ENCODE peak calls at places on chromosomes 1 and 21, in nine cellular contexts. One of them, this sample, is unnamed.

GRCh38 chr1:222387020-222387816 is 160.7 kb downstream of the HHIPL2 start:
- DNase-seq in transverse colon: no peak
- DNase-seq in heart left ventricle: no peak
- DNase-seq in suprapubic skin: no peak
- DNase-seq in esophagus squamous epithelium: no peak
- DNase-seq in HCT116: peak; percentile 16
- DNase-seq in tibial nerve: no peak
- DNase-seq in ovary: no peak
- DNase-seq in breast epithelium: no peak
- DNase-seq in this sample: no peak

GRCh38 chr21:16040601-16041000 is 310.8 kb downstream of the USP25 start:
- DNase-seq in tibial nerve: no peak
- DNase-seq in transverse colon: no peak
- DNase-seq in breast epithelium: no peak
- DNase-seq in heart left ventricle: no peak
- DNase-seq in HCT116: no peak
- DNase-seq in esophagus squamous epithelium: no peak
- DNase-seq in suprapubic skin: no peak
- DNase-seq in ovary: no peak
- DNase-seq in this sample: no peak

GRCh38 chr1:208934933-208935332 is 648.6 kb upstream of the CAMK1G start:
- DNase-seq in ovary: no peak
- DNase-seq in esophagus squamous epithelium: no peak
- DNase-seq in breast epithelium: no peak
- DNase-seq in HCT116: no peak
- DNase-seq in tibial nerve: no peak
- DNase-seq in transverse colon: no peak
- DNase-seq in suprapubic skin: no peak
- DNase-seq in heart left ventricle: no peak
- DNase-seq in this sample: no peak

GRCh38 chr1:228341814-228342626 is 64.6 kb downstream of the TRIM11 start:
- DNase-seq in HCT116: no peak
- DNase-seq in transverse colon: peak; percentile 5
- DNase-seq in heart left ventricle: peak; percentile 19
- DNase-seq in esophagus squamous epithelium: no peak
- DNase-seq in breast epithelium: peak; percentile 46
- DNase-seq in suprapubic skin: peak; percentile 48
- DNase-seq in ovary: peak; percentile 11
- DNase-seq in tibial nerve: no peak
- DNase-seq in this sample: no peak

GRCh38 chr1:228889289-228889688 is 154.0 kb downstream of the RHOU start:
- DNase-seq in heart left ventricle: no peak
- DNase-seq in esophagus squamous epithelium: no peak
- DNase-seq in suprapubic skin: no peak
- DNase-seq in ovary: no peak
- DNase-seq in tibial nerve: no peak
- DNase-seq in breast epithelium: no peak
- DNase-seq in HCT116: no peak
- DNase-seq in transverse colon: no peak
- DNase-seq in this sample: no peak

GRCh38 chr1:30600706-30601105 is 122.7 kb downstream of the MATN1 start:
- DNase-seq in heart left ventricle: no peak
- DNase-seq in esophagus squamous epithelium: no peak
- DNase-seq in HCT116: no peak
- DNase-seq in breast epithelium: no peak
- DNase-seq in ovary: no peak
- DNase-seq in tibial nerve: no peak
- DNase-seq in transverse colon: no peak
- DNase-seq in suprapubic skin: no peak
- DNase-seq in this sample: no peak

GRCh38 chr1:229716064-229716463 is 90.0 kb downstream of the URB2 start:
- DNase-seq in HCT116: no peak
- DNase-seq in heart left ventricle: no peak
- DNase-seq in tibial nerve: no peak
- DNase-seq in breast epithelium: no peak
- DNase-seq in transverse colon: no peak
- DNase-seq in ovary: no peak
- DNase-seq in suprapubic skin: no peak
- DNase-seq in esophagus squamous epithelium: no peak
- DNase-seq in this sample: no peak

GRCh38 chr1:30879126-30879786 is 29.3 kb downstream of the SDC3 start:
- DNase-seq in heart left ventricle: no peak
- DNase-seq in tibial nerve: no peak
- DNase-seq in HCT116: no peak
- DNase-seq in transverse colon: no peak
- DNase-seq in esophagus squamous epithelium: no peak
- DNase-seq in suprapubic skin: no peak
- DNase-seq in ovary: no peak
- DNase-seq in breast epithelium: no peak
- DNase-seq in this sample: no peak

GRCh38 chr1:109094377-109094803 is 3.8 kb downstream of the TMEM167B start:
- DNase-seq in tibial nerve: no peak
- DNase-seq in transverse colon: no peak
- DNase-seq in esophagus squamous epithelium: no peak
- DNase-seq in heart left ventricle: no peak
- DNase-seq in ovary: no peak
- DNase-seq in suprapubic skin: no peak
- DNase-seq in breast epithelium: no peak
- DNase-seq in HCT116: no peak
- DNase-seq in this sample: no peak

GRCh38 chr21:46029201-46029924 is 47.8 kb downstream of the COL6A1 start:
- DNase-seq in esophagus squamous epithelium: no peak
- DNase-seq in suprapubic skin: no peak
- DNase-seq in tibial nerve: no peak
- DNase-seq in HCT116: no peak
- DNase-seq in ovary: peak; percentile 31
- DNase-seq in heart left ventricle: no peak
- DNase-seq in breast epithelium: no peak
- DNase-seq in transverse colon: no peak
- DNase-seq in this sample: peak; percentile 80
- H3K4me3 ChIP-seq in esophagus squamous epithelium: no peak overlapping the region
- H3K4me3 ChIP-seq in suprapubic skin: no peak overlapping the region
- H3K4me3 ChIP-seq in tibial nerve: no peak overlapping the region
- H3K4me3 ChIP-seq in HCT116: no peak overlapping the region
- H3K4me3 ChIP-seq in ovary: no peak overlapping the region
- H3K4me3 ChIP-seq in heart left ventricle: no peak overlapping the region
- H3K4me3 ChIP-seq in breast epithelium: no peak overlapping the region
- H3K4me3 ChIP-seq in transverse colon: no peak overlapping the region
- H3K4me3 ChIP-seq in this sample: no peak overlapping the region

GRCh38 chr1:1135339-1136111 is 19.6 kb upstream of the C1orf159 start:
- DNase-seq in suprapubic skin: no peak
- DNase-seq in breast epithelium: no peak
- DNase-seq in heart left ventricle: peak; percentile 57
- DNase-seq in transverse colon: no peak
- DNase-seq in tibial nerve: no peak
- DNase-seq in HCT116: no peak
- DNase-seq in ovary: no peak
- DNase-seq in esophagus squamous epithelium: no peak
- DNase-seq in this sample: no peak

GRCh38 chr1:1134300-1134961 is 18.5 kb upstream of the C1orf159 start:
- DNase-seq in tibial nerve: no peak
- DNase-seq in suprapubic skin: no peak
- DNase-seq in heart left ventricle: no peak
- DNase-seq in esophagus squamous epithelium: no peak
- DNase-seq in ovary: no peak
- DNase-seq in transverse colon: no peak
- DNase-seq in HCT116: no peak
- DNase-seq in breast epithelium: no peak
- DNase-seq in this sample: no peak

GRCh38 chr1:1132042-1132927 is 16.4 kb upstream of the C1orf159 start:
- DNase-seq in HCT116: no peak
- DNase-seq in breast epithelium: peak; percentile 85
- DNase-seq in tibial nerve: no peak
- DNase-seq in heart left ventricle: peak; percentile 59
- DNase-seq in suprapubic skin: no peak
- DNase-seq in esophagus squamous epithelium: no peak
- DNase-seq in transverse colon: peak; percentile 70
- DNase-seq in ovary: no peak
- DNase-seq in this sample: no peak

GRCh38 chr1:1136547-1137230 is 20.8 kb upstream of the C1orf159 start:
- DNase-seq in breast epithelium: no peak
- DNase-seq in ovary: no peak
- DNase-seq in suprapubic skin: no peak
- DNase-seq in tibial nerve: no peak
- DNase-seq in transverse colon: peak; percentile 91
- DNase-seq in HCT116: no peak
- DNase-seq in esophagus squamous epithelium: no peak
- DNase-seq in heart left ventricle: no peak
- DNase-seq in this sample: no peak

DNA sequence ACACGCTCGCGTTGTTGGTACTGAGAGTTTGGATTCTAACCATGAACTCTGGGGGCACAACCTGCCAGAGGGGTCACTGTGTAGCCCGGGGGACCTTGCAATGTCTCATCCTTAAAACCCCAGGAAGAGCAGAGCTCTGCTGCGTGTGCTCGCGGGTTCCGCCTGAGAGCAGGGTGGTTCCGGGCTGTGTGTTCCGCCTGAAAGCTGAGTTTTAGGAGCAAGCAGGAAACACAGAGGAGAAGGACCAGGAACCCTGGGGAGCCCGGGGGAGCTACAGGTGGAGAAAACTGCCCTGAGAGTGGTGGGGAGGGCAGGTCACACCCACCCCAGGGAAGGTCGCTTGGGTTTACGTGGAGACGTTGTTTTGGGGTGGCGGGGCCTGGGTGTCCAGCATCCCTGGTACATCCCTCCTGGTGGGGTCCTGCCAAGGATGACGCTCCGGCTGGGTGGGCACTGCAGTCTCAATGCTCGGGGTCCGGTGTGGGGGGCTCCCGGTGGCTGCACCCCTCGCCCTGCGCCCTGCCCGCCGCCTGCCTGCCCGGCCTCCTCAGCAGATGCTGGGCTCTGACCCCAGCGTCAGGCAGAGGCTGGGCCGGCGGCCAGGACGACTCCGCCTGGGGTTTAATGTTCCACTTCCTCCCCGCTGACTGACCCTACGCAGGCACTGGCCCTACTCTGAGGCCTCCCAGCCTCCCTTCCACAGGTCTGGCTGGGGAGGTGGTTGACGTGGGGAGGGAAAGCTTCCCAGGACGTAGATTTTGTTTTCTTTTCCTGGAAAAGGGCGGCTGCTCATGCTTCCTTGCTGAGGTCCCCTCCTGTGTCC is 17.2 kb upstream of the C1orf159 start:
- DNase-seq in transverse colon: peak; percentile 86
- DNase-seq in breast epithelium: no peak
- DNase-seq in esophagus squamous epithelium: no peak
- DNase-seq in ovary: no peak
- DNase-seq in heart left ventricle: peak; percentile 68
- DNase-seq in tibial nerve: peak; percentile 39
- DNase-seq in HCT116: no peak
- DNase-seq in suprapubic skin: no peak
- DNase-seq in this sample: no peak
- TF ChIP-seq POLR2A in transverse colon: peak; percentile 78
- TF ChIP-seq POLR2A in breast epithelium: no peak
- TF ChIP-seq POLR2A in esophagus squamous epithelium: no peak
- TF ChIP-seq POLR2A in ovary: no peak
- TF ChIP-seq POLR2A in heart left ventricle: no peak
- TF ChIP-seq POLR2A in tibial nerve: no peak
- TF ChIP-seq POLR2A in HCT116: no peak
- TF ChIP-seq POLR2A in suprapubic skin: no peak
- TF ChIP-seq POLR2A in this sample: no peak

GRCh38 chr1:25669781-25670567 is 53.4 kb downstream of the MAN1C1 start:
- DNase-seq in ovary: no peak
- DNase-seq in HCT116: no peak
- DNase-seq in suprapubic skin: no peak
- DNase-seq in heart left ventricle: no peak
- DNase-seq in tibial nerve: no peak
- DNase-seq in breast epithelium: no peak
- DNase-seq in esophagus squamous epithelium: no peak
- DNase-seq in transverse colon: no peak
- DNase-seq in this sample: no peak

GRCh38 chr1:25673962-25674928 is 57.7 kb downstream of the MAN1C1 start:
- DNase-seq in HCT116: no peak
- DNase-seq in breast epithelium: no peak
- DNase-seq in heart left ventricle: no peak
- DNase-seq in tibial nerve: no peak
- DNase-seq in ovary: no peak
- DNase-seq in esophagus squamous epithelium: no peak
- DNase-seq in suprapubic skin: no peak
- DNase-seq in transverse colon: no peak
- DNase-seq in this sample: no peak

GRCh38 chr1:25673456-25673855 is 56.9 kb downstream of the MAN1C1 start:
- DNase-seq in suprapubic skin: no peak
- DNase-seq in transverse colon: no peak
- DNase-seq in heart left ventricle: no peak
- DNase-seq in esophagus squamous epithelium: no peak
- DNase-seq in HCT116: no peak
- DNase-seq in tibial nerve: no peak
- DNase-seq in ovary: no peak
- DNase-seq in breast epithelium: no peak
- DNase-seq in this sample: no peak

GRCh38 chr1:25671929-25672328 is 55.3 kb downstream of the MAN1C1 start:
- DNase-seq in suprapubic skin: no peak
- DNase-seq in heart left ventricle: no peak
- DNase-seq in tibial nerve: no peak
- DNase-seq in esophagus squamous epithelium: no peak
- DNase-seq in breast epithelium: no peak
- DNase-seq in ovary: no peak
- DNase-seq in transverse colon: no peak
- DNase-seq in HCT116: no peak
- DNase-seq in this sample: no peak

DNA sequence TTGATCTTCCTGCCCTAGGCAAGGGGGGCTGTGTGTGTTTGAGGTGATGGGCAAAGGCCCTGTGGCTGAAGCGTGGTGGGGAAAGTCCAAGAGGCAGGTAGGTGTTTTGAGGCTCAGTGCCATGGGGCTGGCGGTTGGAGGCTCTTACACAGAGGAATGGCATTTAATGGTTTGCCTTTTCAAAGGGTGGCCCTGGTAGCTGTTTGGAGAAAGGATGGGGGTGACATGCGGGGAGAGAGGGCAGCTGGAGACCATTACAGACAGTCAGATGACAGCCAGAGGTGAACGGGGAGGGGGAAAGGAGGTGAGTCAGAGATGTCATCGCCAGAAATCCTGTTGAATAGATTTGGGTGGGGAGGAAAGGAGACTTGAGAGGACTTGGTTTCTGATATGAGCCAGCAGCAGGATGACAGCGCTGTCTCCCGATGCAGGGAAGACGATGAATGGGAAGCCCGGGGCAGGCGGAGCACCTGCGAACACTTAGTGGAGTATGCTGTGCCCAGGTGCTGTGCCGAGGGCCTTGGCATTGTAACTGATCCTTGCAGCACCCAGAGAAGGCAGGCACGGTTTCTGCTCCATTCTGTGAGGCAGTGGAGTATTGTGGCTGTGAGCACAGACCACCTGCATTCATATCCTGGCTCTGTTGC is 56.3 kb downstream of the MAN1C1 start:
- DNase-seq in transverse colon: no peak
- DNase-seq in suprapubic skin: no peak
- DNase-seq in tibial nerve: no peak
- DNase-seq in heart left ventricle: no peak
- DNase-seq in breast epithelium: no peak
- DNase-seq in esophagus squamous epithelium: no peak
- DNase-seq in HCT116: no peak
- DNase-seq in ovary: no peak
- DNase-seq in this sample: no peak
- H3K4me1 ChIP-seq in transverse colon: peaks cover 3% of the 10 kb centered on the region
- H3K4me1 ChIP-seq in suprapubic skin: peaks cover 10% of the 10 kb centered on the region
- H3K4me1 ChIP-seq in tibial nerve: peaks cover 10% of the 10 kb centered on the region
- H3K4me1 ChIP-seq in heart left ventricle: peaks cover 32% of the 10 kb centered on the region
- H3K4me1 ChIP-seq in breast epithelium: no peaks in the 10 kb centered on the region
- H3K4me1 ChIP-seq in esophagus squamous epithelium: no peaks in the 10 kb centered on the region
- H3K4me1 ChIP-seq in HCT116: peaks cover 6% of the 10 kb centered on the region
- H3K4me1 ChIP-seq in ovary: peaks cover 2% of the 10 kb centered on the region
- H3K4me1 ChIP-seq in this sample: peaks cover 35% of the 10 kb centered on the region

GRCh38 chr1:90726716-90727480 is 9.8 kb upstream of the BARHL2 start:
- DNase-seq in tibial nerve: no peak
- DNase-seq in transverse colon: no peak
- DNase-seq in suprapubic skin: no peak
- DNase-seq in ovary: no peak
- DNase-seq in HCT116: no peak
- DNase-seq in heart left ventricle: no peak
- DNase-seq in breast epithelium: no peak
- DNase-seq in esophagus squamous epithelium: no peak
- DNase-seq in this sample: no peak
- H3K4me3 ChIP-seq in tibial nerve: no peak overlapping the region
- H3K4me3 ChIP-seq in transverse colon: peak overlapping the region; percentile 31
- H3K4me3 ChIP-seq in suprapubic skin: no peak overlapping the region
- H3K4me3 ChIP-seq in ovary: no peak overlapping the region
- H3K4me3 ChIP-seq in HCT116: no peak overlapping the region
- H3K4me3 ChIP-seq in heart left ventricle: no peak overlapping the region
- H3K4me3 ChIP-seq in breast epithelium: peak overlapping the region; percentile 53
- H3K4me3 ChIP-seq in esophagus squamous epithelium: no peak overlapping the region
- H3K4me3 ChIP-seq in this sample: peak overlapping the region; percentile 33